ENCODE peak calls at places on chromosomes 12 and 14, in nine cellular contexts. M, Y, B, J, F, C, A, O and N are unnamed samples.

GRCh38 chr12:30599631-30600030 is 96.0 kb downstream of the IPO8 start:
- DNase-seq in M (no peak), Y (no peak), B (no peak), J (no peak), F (no peak), C (no peak), A (no peak), O (no peak), N (no peak)

GRCh38 chr12:21852251-21852650 is 77.7 kb upstream of the KCNJ8 start:
- DNase-seq in M (peak), Y (no peak), B (no peak), J (no peak), F (no peak), C (no peak), A (no peak), O (no peak), N (no peak)

GRCh38 chr12:124694846-124695497 is 127.6 kb upstream of the NCOR2 start:
- DNase-seq in M (peak), Y (peak), B (no peak), J (no peak), F (no peak), C (no peak), A (peak), O (peak), N (no peak)

GRCh38 chr14:32417956-32418552 is 89.0 kb downstream of the AKAP6 start:
- DNase-seq in M (peak), Y (peak), B (no peak), J (no peak), F (no peak), C (no peak), A (peak), O (peak), N (no peak)

GRCh38 chr12:25320123-25321006 is 69.6 kb upstream of the KRAS start:
- DNase-seq in M (peak), Y (no peak), B (no peak), J (no peak), F (no peak), C (no peak), A (no peak), O (no peak), N (no peak)

GRCh38 chr12:46110928-46111699 is 120.7 kb upstream of the SCAF11 start:
- DNase-seq in M (no peak), Y (no peak), B (peak), J (no peak), F (no peak), C (no peak), A (no peak), O (no peak), N (no peak)

GRCh38 chr14:65255583-65256443 is 153.5 kb upstream of the MAX start:
- DNase-seq in M (no peak), Y (peak), B (no peak), J (peak), F (peak), C (no peak), A (peak), O (no peak), N (peak)

GRCh38 chr12:48358937-48359509 is 8.3 kb upstream of the ZNF641 start:
- DNase-seq in M (no peak), Y (no peak), B (no peak), J (no peak), F (no peak), C (no peak), A (no peak), O (no peak), N (no peak)

GRCh38 chr12:116236148-116236731 is 41.3 kb downstream of the MED13L start:
- DNase-seq in M (peak), Y (peak), B (peak), J (no peak), F (no peak), C (peak), A (peak), O (peak), N (peak)

GRCh38 chr14:72665259-72665658 is 228.6 kb downstream of the DPF3 start:
- DNase-seq in M (peak), Y (peak), B (no peak), J (no peak), F (no peak), C (peak), A (no peak), O (no peak), N (no peak)

GRCh38 chr12:116609715-116610114 is 50.5 kb downstream of the MAP1LC3B2 start:
- DNase-seq in M (no peak), Y (no peak), B (peak), J (no peak), F (no peak), C (no peak), A (no peak), O (no peak), N (no peak)

GRCh38 chr12:131844656-131845055 is 16.5 kb downstream of the MMP17 start:
- DNase-seq in M (no peak), Y (no peak), B (no peak), J (no peak), F (no peak), C (no peak), A (no peak), O (no peak), N (no peak)

GRCh38 chr12:132271755-132272092 is 57.7 kb downstream of the GALNT9 start:
- DNase-seq in M (no peak), Y (no peak), B (no peak), J (no peak), F (no peak), C (no peak), A (no peak), O (no peak), N (no peak)

GRCh38 chr12:102917026-102917787 is at the start of gene PAH:
- DNase-seq in M (no peak), Y (no peak), B (no peak), J (no peak), F (peak), C (no peak), A (peak), O (no peak), N (no peak)

GRCh38 chr14:54211562-54212308 is 185.1 kb upstream of the CDKN3 start:
- DNase-seq in M (peak), Y (peak), B (no peak), J (no peak), F (no peak), C (no peak), A (no peak), O (no peak), N (no peak)

GRCh38 chr12:131903270-131904255 is 9.1 kb downstream of the ULK1 start:
- DNase-seq in M (no peak), Y (no peak), B (no peak), J (no peak), F (no peak), C (no peak), A (no peak), O (no peak), N (no peak)

GRCh38 chr14:102878970-102879460 is 43.4 kb upstream of the AMN start:
- DNase-seq in M (no peak), Y (no peak), B (no peak), J (peak), F (no peak), C (no peak), A (peak), O (no peak), N (no peak)

GRCh38 chr14:36633580-36633979 is 28.1 kb upstream of the PAX9 start:
- DNase-seq in M (no peak), Y (no peak), B (no peak), J (no peak), F (no peak), C (no peak), A (no peak), O (no peak), N (no peak)

GRCh38 chr12:1776139-1776975 is 44.0 kb upstream of the LRTM2 start:
- DNase-seq in M (peak), Y (peak), B (no peak), J (no peak), F (no peak), C (peak), A (no peak), O (no peak), N (no peak)

GRCh38 chr12:124971603-124972002 is 17.3 kb downstream of the DHX37 start:
- DNase-seq in M (no peak), Y (no peak), B (no peak), J (no peak), F (no peak), C (no peak), A (no peak), O (no peak), N (no peak)

GRCh38 chr12:106837782-106838181 is 63.3 kb downstream of the RIC8B start:
- DNase-seq in M (no peak), Y (no peak), B (no peak), J (no peak), F (no peak), C (no peak), A (no peak), O (no peak), N (no peak)

GRCh38 chr14:101761881-101762529 is 496 bp downstream of the PPP2R5C start:
- DNase-seq in M (peak), Y (peak), B (peak), J (peak), F (no peak), C (peak), A (peak), O (peak), N (no peak)

GRCh38 chr14:50381823-50382287 is 14.8 kb downstream of the CDKL1 start:
- DNase-seq in M (no peak), Y (no peak), B (no peak), J (no peak), F (no peak), C (no peak), A (no peak), O (no peak), N (no peak)

GRCh38 chr12:79643821-79644220 is 46.9 kb downstream of the PAWR start:
- DNase-seq in M (no peak), Y (no peak), B (no peak), J (no peak), F (no peak), C (no peak), A (no peak), O (no peak), N (no peak)

GRCh38 chr12:65510584-65511050 is 232.1 kb downstream of the MSRB3 start:
- DNase-seq in M (peak), Y (no peak), B (no peak), J (no peak), F (peak), C (no peak), A (no peak), O (peak), N (peak)

GRCh38 chr12:120079352-120080042 is 37.1 kb downstream of the RAB35 start:
- DNase-seq in M (no peak), Y (peak), B (peak), J (no peak), F (no peak), C (peak), A (no peak), O (no peak), N (no peak)
- H3K27ac ChIP-seq in M (no peak), Y (peak), B (peak), J (no peak), F (no peak), C (peak), A (no peak), O (peak), N (no peak)

GRCh38 chr14:24365600-24366374 is 2.2 kb upstream of the NFATC4 start:
- DNase-seq in M (peak), Y (no peak), B (peak), J (peak), F (peak), C (peak), A (peak), O (peak), N (no peak)
- H3K27ac ChIP-seq in M (peak), Y (peak), B (peak), J (peak), F (no peak), C (no peak), A (peak), O (peak), N (peak)

GRCh38 chr12:7107181-7108041 is 1.6 kb downstream of the C1RL start:
- DNase-seq in M (no peak), Y (no peak), B (no peak), J (no peak), F (no peak), C (no peak), A (no peak), O (no peak), N (no peak)
- H3K27ac ChIP-seq in M (peak), Y (peak), B (peak), J (peak), F (peak), C (peak), A (peak), O (peak), N (no peak)

DNA sequence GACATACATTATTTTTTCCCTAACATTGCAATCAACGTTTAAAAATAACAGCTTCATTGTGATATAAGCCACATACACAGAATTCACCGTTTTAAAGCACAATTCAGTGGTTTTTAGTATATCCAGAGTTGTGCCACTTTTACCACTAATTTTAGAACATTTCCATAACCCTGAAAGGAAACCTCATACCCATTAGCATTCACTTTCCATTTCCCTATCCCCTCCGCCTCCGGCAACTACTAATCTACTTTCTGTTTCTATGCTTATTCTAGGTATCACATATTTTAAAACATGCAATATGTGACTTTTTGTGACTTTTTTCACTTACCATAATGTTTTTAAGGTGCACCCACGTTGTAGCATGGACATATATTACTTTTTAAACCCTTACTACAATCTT is 55.6 kb upstream of the ISM2 start:
- DNase-seq in M (no peak), Y (no peak), B (no peak), J (no peak), F (no peak), C (no peak), A (no peak), O (no peak), N (no peak)
- H3K27ac ChIP-seq in M (no peak), Y (no peak), B (no peak), J (peak), F (no peak), C (no peak), A (no peak), O (peak), N (peak)

GRCh38 chr14:46686652-46687051 is 35.1 kb upstream of the RPL10L start:
- DNase-seq in M (no peak), Y (no peak), B (no peak), J (no peak), F (no peak), C (no peak), A (no peak), O (no peak), N (no peak)
- H3K27ac ChIP-seq in M (no peak), Y (no peak), B (no peak), J (no peak), F (no peak), C (no peak), A (no peak), O (no peak), N (no peak)

DNA sequence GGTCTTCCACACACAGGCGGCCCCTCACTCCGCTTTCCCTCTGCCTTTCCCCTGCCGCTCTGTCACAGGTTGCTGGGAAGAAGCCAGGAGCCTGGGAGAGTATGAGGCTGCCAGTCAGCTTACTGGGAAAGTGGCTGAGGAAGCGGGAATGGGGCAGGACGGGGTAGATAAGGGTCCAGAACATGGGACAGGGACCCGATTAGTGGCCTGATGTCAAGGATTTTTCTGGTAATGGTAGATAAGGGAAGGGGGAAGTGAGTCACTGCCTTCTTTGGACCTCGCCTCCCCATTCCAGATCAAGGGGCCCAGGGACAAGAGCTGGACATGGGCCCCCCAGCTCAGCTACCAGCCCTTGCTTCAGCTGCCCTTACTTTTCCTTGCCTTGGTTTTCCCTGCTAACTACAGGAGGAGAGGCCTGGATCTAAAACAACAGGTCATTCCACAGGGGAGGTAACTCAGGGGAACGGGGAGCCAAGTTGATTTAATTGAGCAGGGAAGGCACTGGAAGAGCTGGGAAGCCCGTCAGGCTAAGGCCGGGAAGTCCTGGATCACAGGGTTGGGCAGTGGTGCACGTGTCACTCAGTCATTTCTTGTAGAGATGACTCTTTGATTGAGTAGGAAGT is 3.5 kb upstream of the LPAR5 start:
- DNase-seq in M (no peak), Y (no peak), B (no peak), J (no peak), F (no peak), C (no peak), A (peak), O (no peak), N (no peak)
- H3K27ac ChIP-seq in M (no peak), Y (no peak), B (no peak), J (no peak), F (no peak), C (no peak), A (peak), O (no peak), N (peak)